ENCODE peak calls at places on chromosomes 2 and 18, in six cellular contexts. D is HepG2; V is left colon; Q is body of pancreas; M is iris pigment epithelial cell; H is activated naive CD4-positive, alpha-beta T cell treated with anti-CD3 and anti-CD28 coated beads, Interleukin-2, amount 10 ng/mL, durations not matched to agents 7 days and 5 days. U is an unnamed sample.

GRCh38 chr2:226673314-226673723 is 126.3 kb downstream of the IRS1 start:
- DNase-seq in D (no peak), V (peak), Q (peak), M (peak), H (no peak), U (peak)

GRCh38 chr2:102158336-102158735 is 15.8 kb downstream of the IL1R1 start:
- DNase-seq in D (no peak), V (no peak), Q (no peak), M (no peak), H (no peak), U (no peak)

GRCh38 chr2:122519806-122520205 is 764.4 kb downstream of the TSN start:
- DNase-seq in D (no peak), V (no peak), Q (no peak), M (no peak), H (no peak), U (no peak)

GRCh38 chr2:45637440-45637839 is 14.0 kb upstream of the PRKCE start:
- DNase-seq in D (no peak), V (no peak), Q (peak), M (peak), H (no peak), U (no peak)

GRCh38 chr2:128783896-128784295 is 465.2 kb upstream of the HS6ST1 start:
- DNase-seq in D (no peak), V (no peak), Q (no peak), M (no peak), H (no peak), U (no peak)

GRCh38 chr2:201807452-201807980 is 1.2 kb downstream of the CDK15 start:
- DNase-seq in D (no peak), V (peak), Q (peak), M (peak), H (no peak), U (no peak)

GRCh38 chr2:189297446-189297845 is 117.9 kb upstream of the COL5A2 start:
- DNase-seq in D (no peak), V (no peak), Q (no peak), M (peak), H (no peak), U (no peak)

GRCh38 chr2:45696708-45697107 is 45.2 kb downstream of the PRKCE start:
- DNase-seq in D (no peak), V (no peak), Q (no peak), M (no peak), H (no peak), U (no peak)

GRCh38 chr18:74976331-74976909 is 232.5 kb downstream of the PTGR3 start:
- DNase-seq in D (peak), V (no peak), Q (no peak), M (no peak), H (no peak), U (no peak)

GRCh38 chr18:58268849-58269248 is 224.8 kb downstream of the NEDD4L start:
- DNase-seq in D (no peak), V (no peak), Q (peak), M (peak), H (no peak), U (no peak)

GRCh38 chr2:132804045-132804444 is 134.0 kb upstream of the LYPD1 start:
- DNase-seq in D (no peak), V (no peak), Q (peak), M (peak), H (no peak), U (no peak)

GRCh38 chr18:5237723-5238370 is 40.8 kb upstream of the AKAIN1 start:
- DNase-seq in D (peak), V (peak), Q (peak), M (peak), H (peak), U (peak)

GRCh38 chr2:158060862-158061435 is 40.7 kb upstream of the UPP2 start:
- DNase-seq in D (no peak), V (no peak), Q (no peak), M (peak), H (no peak), U (no peak)

GRCh38 chr2:23606968-23607367 is 222.0 kb downstream of the KLHL29 start:
- DNase-seq in D (no peak), V (no peak), Q (no peak), M (peak), H (no peak), U (no peak)

GRCh38 chr18:58991127-58991798 is 126.6 kb downstream of the ZNF532 start:
- DNase-seq in D (no peak), V (no peak), Q (no peak), M (peak), H (no peak), U (no peak)

GRCh38 chr2:109689182-109689935 is 75.2 kb downstream of the SOWAHC start:
- DNase-seq in D (no peak), V (no peak), Q (no peak), M (no peak), H (no peak), U (no peak)

GRCh38 chr18:79203017-79203605 is 133.9 kb downstream of the ATP9B start:
- DNase-seq in D (no peak), V (no peak), Q (no peak), M (peak), H (no peak), U (no peak)

GRCh38 chr18:68121308-68121707 is 593.6 kb downstream of the TMX3 start:
- DNase-seq in D (no peak), V (no peak), Q (no peak), M (peak), H (no peak), U (no peak)

GRCh38 chr2:223991611-223992010 is 34.3 kb downstream of the MRPL44 start:
- DNase-seq in D (no peak), V (no peak), Q (no peak), M (no peak), H (no peak), U (no peak)

GRCh38 chr2:16020389-16021008 is 80.1 kb downstream of the MYCN start:
- DNase-seq in D (no peak), V (no peak), Q (no peak), M (no peak), H (no peak), U (no peak)

GRCh38 chr2:207531024-207531411 is 1.3 kb downstream of the CREB1 start:
- DNase-seq in D (no peak), V (peak), Q (no peak), M (peak), H (peak), U (no peak)

GRCh38 chr2:72198532-72199241 is 51.0 kb upstream of the CYP26B1 start:
- DNase-seq in D (peak), V (no peak), Q (no peak), M (peak), H (no peak), U (no peak)